ENCODE peak calls at places on chromosomes 4 and X, in four cellular contexts. U is activated CD4-positive, alpha-beta T cell treated with anti-CD3 and anti-CD28 coated beads for 24 hours; Y is HCEC 1CT; E is tibial nerve. H is an unnamed sample.

GRCh38 chr4:149531861-149532260 is 283.8 kb downstream of the IQCM start:
- DNase-seq in U (no peak), Y (peak), E (no peak), H (no peak)

GRCh38 chr4:113869743-113870375 is 108.3 kb upstream of the CAMK2D start:
- DNase-seq in E (no peak), Y (peak), U (peak), H (peak)

GRCh38 chr4:122577808-122578781 is 42.8 kb downstream of the IL21 start:
- DNase-seq in Y (no peak), U (peak), E (no peak), H (no peak)

GRCh38 chrX:77519765-77520164 is 72.6 kb downstream of the FGF16 start:
- DNase-seq in E (no peak), U (no peak), Y (no peak), H (no peak)

GRCh38 chrX:11770320-11770719 is 12.3 kb downstream of the MSL3 start:
- DNase-seq in U (no peak), Y (peak), E (no peak), H (no peak)

GRCh38 chrX:54964766-54965511 is 29.0 kb downstream of the PFKFB1 start:
- DNase-seq in E (no peak), Y (no peak), U (no peak), H (no peak)

GRCh38 chrX:154592505-154592904 is 7.6 kb downstream of the CTAG1A start:
- DNase-seq in Y (no peak), E (no peak), U (no peak), H (no peak)

GRCh38 chr4:25535278-25535677 is 120.4 kb upstream of the SLC34A2 start:
- DNase-seq in E (no peak), Y (no peak), U (no peak), H (no peak)

GRCh38 chrX:29419774-29420553 is 795.4 kb upstream of the MAGEB2 start:
- DNase-seq in E (no peak), Y (no peak), U (no peak), H (no peak)

GRCh38 chr4:12116009-12116542 is 687.4 kb upstream of the HS3ST1 start:
- DNase-seq in Y (no peak), U (no peak), E (no peak), H (no peak)

GRCh38 chr4:84499065-84499982 is at the start of gene NKX6-1:
- DNase-seq in U (no peak), E (no peak), Y (no peak), H (no peak)

GRCh38 chr4:22312113-22312512 is 203.8 kb downstream of the ADGRA3 start:
- DNase-seq in Y (no peak), U (no peak), E (no peak), H (no peak)

GRCh38 chrX:2550288-2551020 is 49.7 kb upstream of the DHRSX start:
- DNase-seq in U (no peak), E (no peak), Y (no peak), H (no peak)

GRCh38 chrX:11064851-11065600 is 46.1 kb upstream of the HCCS start:
- DNase-seq in U (no peak), E (no peak), Y (peak), H (no peak)

GRCh38 chrX:40072246-40072645 is 25.5 kb downstream of the BCOR start:
- DNase-seq in E (no peak), U (no peak), Y (no peak), H (no peak)

GRCh38 chrX:38282044-38282443 is 45.3 kb downstream of the RPGR start:
- DNase-seq in Y (peak), U (no peak), E (no peak), H (no peak)

GRCh38 chr4:88535090-88535755 is 11.6 kb upstream of the PYURF start:
- DNase-seq in E (no peak), Y (no peak), U (no peak), H (no peak)

GRCh38 chr4:92506933-92507332 is 203.2 kb downstream of the GRID2 start:
- DNase-seq in U (no peak), Y (no peak), E (no peak), H (no peak)

GRCh38 chr4:19711871-19712270 is 539.8 kb upstream of the SLIT2 start:
- DNase-seq in Y (peak), E (no peak), U (no peak), H (no peak)

GRCh38 chrX:72360326-72360725 is 54.6 kb upstream of the CITED1 start:
- DNase-seq in Y (no peak), U (no peak), E (no peak), H (no peak)

H was measured in thoracic aorta.